ENCODE peak calls at places on chromosomes 6 and 20, in four cellular contexts. U is mesenchymal stem cell, R is neuronal stem cell, K is IMR-90. S is an unnamed sample.

GRCh38 chr6:100446115-100446921 is 18.4 kb downstream of the SIM1 start:
- DNase-seq in U (peak; percentile 18), R (peak; percentile 56), K (no peak), S (peak; percentile 62)

GRCh38 chr6:34912715-34913464 is 23.8 kb downstream of the ANKS1A start:
- DNase-seq in U (peak; percentile 86), R (no peak), K (peak; percentile 89), S (no peak)

GRCh38 chr20:61443541-61444126 is 191.6 kb downstream of the CDH4 start:
- DNase-seq in U (peak; percentile 14), R (no peak), K (peak; percentile 48), S (no peak)

GRCh38 chr6:39804666-39805065 is 12.5 kb downstream of the DAAM2 start:
- DNase-seq in U (peak; percentile 77), R (no peak), K (peak; percentile 77), S (no peak)

GRCh38 chr6:6758915-6759654 is 170.6 kb downstream of the LY86 start:
- DNase-seq in U (peak; percentile 84), R (peak; percentile 84), K (peak; percentile 61), S (peak; percentile 94)

GRCh38 chr6:4941782-4942672 is 61.8 kb downstream of the RPP40 start:
- DNase-seq in U (peak; percentile 95), R (no peak), K (peak; percentile 96), S (peak; percentile 85)

GRCh38 chr20:47468290-47469050 is 33.2 kb upstream of the NCOA3 start:
- DNase-seq in U (no peak), R (no peak), K (no peak), S (no peak)

GRCh38 chr20:53623454-53624206 is 30.0 kb upstream of the ZNF217 start:
- DNase-seq in U (peak; percentile 84), R (peak; percentile 26), K (peak; percentile 77), S (peak; percentile 87)

GRCh38 chr6:113854531-113855499 is 2.3 kb upstream of the MARCKS start:
- DNase-seq in U (peak; percentile 90), R (peak; percentile 87), K (peak; percentile 79), S (peak; percentile 89)

GRCh38 chr6:33114428-33114827 is 38.6 kb downstream of the HLA-DPB1 start:
- DNase-seq in U (no peak), R (no peak), K (no peak), S (no peak)

GRCh38 chr6:26659042-26659359 is 545 bp downstream of the ZNF322 start:
- DNase-seq in U (no peak), R (no peak), K (no peak), S (peak; percentile 23)

GRCh38 chr6:33410711-33411631 is at the start of gene PHF1:
- DNase-seq in U (peak; percentile 90), R (no peak), K (peak; percentile 80), S (no peak)

GRCh38 chr20:59566631-59567524 is 37.5 kb upstream of the PHACTR3 start:
- DNase-seq in U (no peak), R (no peak), K (no peak), S (no peak)

GRCh38 chr6:166194885-166195860 is 27.5 kb upstream of the TBXT start:
- DNase-seq in U (no peak), R (no peak), K (no peak), S (peak; percentile 77)

GRCh38 chr6:163837681-163838431 is 423.3 kb downstream of the QKI start:
- DNase-seq in U (peak; percentile 18), R (peak; percentile 55), K (peak; percentile 33), S (peak; percentile 53)

GRCh38 chr6:85124472-85125428 is 325.1 kb upstream of the NT5E start:
- DNase-seq in U (peak; percentile 11), R (no peak), K (peak; percentile 5), S (peak; percentile 36)

GRCh38 chr6:100948381-100949133 is 67.4 kb upstream of the ASCC3 start:
- DNase-seq in U (peak; percentile 86), R (no peak), K (peak; percentile 0), S (peak; percentile 38)

GRCh38 chr20:63128367-63128766 is 87.6 kb downstream of the YTHDF1 start:
- DNase-seq in U (no peak), R (no peak), K (no peak), S (no peak)

GRCh38 chr20:53608456-53609413 is 15.1 kb upstream of the ZNF217 start:
- DNase-seq in U (peak; percentile 73), R (no peak), K (no peak), S (peak; percentile 28)

GRCh38 chr6:56091159-56091869 is 156.1 kb downstream of the COL21A1 start:
- DNase-seq in U (peak; percentile 89), R (no peak), K (peak; percentile 85), S (no peak)

GRCh38 chr6:45709834-45710233 is 305.8 kb downstream of the CLIC5 start:
- DNase-seq in U (no peak), R (no peak), K (no peak), S (no peak)

GRCh38 chr20:3797226-3797545 is 1.1 kb downstream of the CDC25B start:
- DNase-seq in U (no peak), R (no peak), K (no peak), S (no peak)

GRCh38 chr6:5763407-5763806 is 243.3 kb downstream of the NRN1 start:
- DNase-seq in U (peak; percentile 23), R (no peak), K (peak; percentile 31), S (no peak)

GRCh38 chr6:168125429-168126001 is 46.5 kb upstream of the FRMD1 start:
- DNase-seq in U (no peak), R (no peak), K (no peak), S (peak; percentile 53)

GRCh38 chr6:142773324-142773723 is 171.7 kb downstream of the HIVEP2 start:
- DNase-seq in U (no peak), R (no peak), K (no peak), S (no peak)

GRCh38 chr6:105138141-105138540 is 41.7 kb downstream of the POPDC3 start:
- DNase-seq in U (no peak), R (no peak), K (no peak), S (no peak)

GRCh38 chr20:44601801-44602204 is 19.4 kb downstream of the PKIG start:
- DNase-seq in U (peak; percentile 38), R (no peak), K (peak; percentile 87), S (no peak)

GRCh38 chr6:56902551-56903464 is 52.1 kb upstream of the BEND6 start:
- DNase-seq in U (peak; percentile 46), R (peak; percentile 14), K (peak; percentile 76), S (peak; percentile 28)

GRCh38 chr6:105069821-105070445 is 109.9 kb downstream of the POPDC3 start:
- DNase-seq in U (peak; percentile 58), R (no peak), K (no peak), S (no peak)

GRCh38 chr6:77040566-77041195 is 422.6 kb downstream of the HTR1B start:
- DNase-seq in U (no peak), R (no peak), K (peak; percentile 15), S (no peak)

GRCh38 chr6:132530293-132530974 is 7.6 kb upstream of the TAAR9 start:
- DNase-seq in U (peak; percentile 68), R (peak; percentile 67), K (peak; percentile 69), S (peak; percentile 75)

GRCh38 chr6:15879372-15880261 is 216.8 kb upstream of the DTNBP1 start:
- DNase-seq in U (peak; percentile 88), R (no peak), K (peak; percentile 13), S (no peak)

GRCh38 chr6:4931530-4932505 is 72.0 kb downstream of the RPP40 start:
- DNase-seq in U (no peak), R (no peak), K (no peak), S (peak; percentile 85)

GRCh38 chr6:146905313-146905712 is 298.9 kb upstream of the STXBP5 start:
- DNase-seq in U (peak; percentile 26), R (no peak), K (peak; percentile 42), S (peak; percentile 30)

GRCh38 chr6:10404107-10404798 is 10.6 kb downstream of the TFAP2A start:
- DNase-seq in U (peak; percentile 92), R (peak; percentile 95), K (peak; percentile 90), S (peak; percentile 99)

GRCh38 chr6:170552765-170553685 is at the start of gene PSMB1:
- DNase-seq in U (peak; percentile 98), R (peak; percentile 92), K (peak; percentile 96), S (peak; percentile 98)
- H3K9ac ChIP-seq in U (peak within 1 kb of the TSS; percentile 99), R (peak within 1 kb of the TSS; percentile 89), K (peak within 1 kb of the TSS; percentile 75), S (peak within 1 kb of the TSS; percentile 82)

GRCh38 chr6:63491104-63491503 is 81.2 kb upstream of the LOC128125822 start:
- DNase-seq in U (no peak), R (no peak), K (no peak), S (no peak)

GRCh38 chr6:63487123-63487813 is 85.0 kb upstream of the LOC128125822 start:
- DNase-seq in U (no peak), R (no peak), K (no peak), S (no peak)

DNA sequence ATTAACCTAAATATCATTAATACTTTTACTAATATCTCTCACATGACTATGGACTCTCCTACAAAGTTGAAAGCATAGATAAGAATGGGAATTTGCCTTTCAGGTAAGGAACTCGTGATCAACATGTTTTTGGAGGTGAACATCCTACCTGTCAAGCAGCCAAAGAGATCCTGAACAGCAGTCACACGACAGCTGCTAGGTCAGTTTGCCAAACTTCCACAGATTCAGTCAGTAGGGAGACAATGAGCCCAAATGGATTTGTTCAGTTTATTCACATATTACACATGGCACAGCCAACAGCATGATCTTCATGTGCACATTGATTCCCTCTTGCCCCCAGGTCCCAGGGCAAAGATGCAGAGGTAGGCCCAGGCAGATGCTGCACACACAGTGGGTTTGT is 86.1 kb upstream of the LOC128125822 start:
- DNase-seq in U (no peak), R (no peak), K (no peak), S (no peak)
- H3K23ac ChIP-seq in U (no peak overlapping the region), R (no peak overlapping the region), K (no peak overlapping the region), S (no peak overlapping the region)

DNA sequence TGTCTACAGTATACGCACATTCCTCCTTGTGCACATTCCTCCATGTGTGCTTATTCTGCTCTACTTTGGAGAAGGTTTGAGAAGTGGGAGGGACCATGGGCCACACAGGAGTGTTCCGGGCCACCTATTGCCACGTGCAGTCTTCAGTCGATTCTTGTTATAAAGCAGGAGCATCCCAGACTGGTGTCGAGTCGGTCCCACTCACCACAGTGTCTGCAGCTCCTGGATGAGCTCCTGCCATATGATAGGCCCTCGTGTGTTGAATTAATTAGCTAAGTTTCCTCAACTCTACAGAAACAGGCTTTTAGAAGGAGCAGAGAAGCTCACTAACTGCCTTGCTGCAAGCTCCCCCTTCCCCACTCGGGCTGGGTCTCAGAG is 22.6 kb downstream of the ENTPD6 start:
- DNase-seq in U (no peak), R (no peak), K (no peak), S (no peak)
- H3K36me3 ChIP-seq in U (peaks cover 76% of the 10 kb centered on the region), R (peaks cover 29% of the 10 kb centered on the region), K (peaks cover 28% of the 10 kb centered on the region), S (no peaks in the 10 kb centered on the region)

GRCh38 chr6:28980137-28980796 is 24.8 kb downstream of the ZNF311 start:
- DNase-seq in U (no peak), R (no peak), K (no peak), S (no peak)
- H3K9ac ChIP-seq in U (peak overlapping the region; percentile 88), R (no peak overlapping the region), K (no peak overlapping the region), S (peak overlapping the region; percentile 75)

DNA sequence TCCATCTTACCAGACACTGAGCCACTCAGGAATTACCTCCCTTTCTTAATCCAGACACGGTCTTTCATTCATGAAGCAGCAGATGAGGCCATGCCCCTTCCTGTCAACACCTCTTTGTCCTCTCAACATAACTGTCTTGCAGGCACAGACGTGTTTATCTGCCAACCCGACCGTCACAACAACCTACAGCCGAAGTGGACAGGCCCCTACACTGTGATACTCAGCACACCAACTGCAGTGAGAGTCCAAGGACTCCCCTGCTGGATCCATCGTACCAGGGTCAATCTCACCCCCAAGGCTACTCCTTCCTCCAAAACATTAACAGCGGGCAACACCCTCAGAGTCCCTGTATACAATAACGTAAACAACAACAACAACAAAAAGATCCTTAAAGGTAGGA is 30.6 kb upstream of the ULBP3 start:
- DNase-seq in U (no peak), R (no peak), K (no peak), S (no peak)
- H3K23ac ChIP-seq in U (no peak overlapping the region), R (no peak overlapping the region), K (no peak overlapping the region), S (no peak overlapping the region)

GRCh38 chr6:25105070-25105925 is 169.5 kb upstream of the RIPOR2 start:
- DNase-seq in U (no peak), R (no peak), K (peak; percentile 18), S (no peak)
- H3K36me3 ChIP-seq in U (no peaks in the 10 kb centered on the region), R (no peaks in the 10 kb centered on the region), K (no peaks in the 10 kb centered on the region), S (no peaks in the 10 kb centered on the region)

GRCh38 chr20:31523361-31524283 is 9.4 kb downstream of the HM13 start:
- DNase-seq in U (peak; percentile 45), R (no peak), K (peak; percentile 23), S (no peak)
- H3K9ac ChIP-seq in U (peak overlapping the region; percentile 43), R (no peak overlapping the region), K (no peak overlapping the region), S (no peak overlapping the region)